ENCODE peak calls at places on chromosomes 13 and 19, in ten cellular contexts. T is coronary artery; O is SK-N-SH; L is BE2C; D is ovary; J is DMS 273 treated with DMSO at 0.1 percent for 48 hours; S is dorsolateral prefrontal cortex; Y is H9; H is fibroblast of lung; N is stimulated activated CD4-positive, alpha-beta T cell treated with anti-CD3 and anti-CD28 coated beads, Interleukin-1b, Interleukin-23, amount 100 ng/mL, for 24 hours. C is an unnamed sample.

GRCh38 chr13:109152941-109153340 is 523.5 kb downstream of the MYO16 start:
- DNase-seq in Y (no peak), L (no peak), O (no peak), J (no peak), T (no peak), N (no peak), H (peak), D (no peak), S (no peak), C (no peak)

GRCh38 chr13:72849571-72849970 is 67.6 kb downstream of the PIBF1 start:
- DNase-seq in L (no peak), J (no peak), S (no peak), N (no peak), T (no peak), O (no peak), H (peak), D (no peak), Y (no peak), C (no peak)

GRCh38 chr19:15717781-15718180 is 10.0 kb upstream of the OR10H2 start:
- DNase-seq in O (no peak), H (no peak), J (no peak), S (no peak), D (no peak), T (no peak), N (no peak), Y (no peak), L (no peak), C (no peak)

GRCh38 chr19:50427997-50428425 is 4.7 kb upstream of the MYBPC2 start:
- DNase-seq in J (no peak), S (peak), T (peak), H (peak), D (peak), N (no peak), Y (peak), L (no peak), O (no peak), C (no peak)

GRCh38 chr19:19465436-19466070 is 49.8 kb downstream of the TSSK6 start:
- DNase-seq in N (no peak), S (no peak), Y (no peak), D (no peak), T (no peak), H (no peak), O (no peak), J (no peak), L (no peak), C (no peak)

GRCh38 chr13:48446454-48446853 is 33.5 kb upstream of the LPAR6 start:
- DNase-seq in H (peak), D (no peak), J (no peak), S (no peak), Y (no peak), O (no peak), L (no peak), T (no peak), N (no peak), C (no peak)

GRCh38 chr19:18478545-18479311 is 40.8 kb upstream of the ISYNA1 start:
- DNase-seq in T (no peak), O (peak), J (no peak), N (no peak), Y (no peak), S (no peak), D (peak), L (peak), H (peak), C (peak)

GRCh38 chr13:103056008-103056407 is 10.2 kb downstream of the SLC10A2 start:
- DNase-seq in O (no peak), Y (no peak), L (no peak), T (no peak), N (no peak), D (no peak), J (no peak), S (no peak), H (no peak), C (no peak)

GRCh38 chr13:27264181-27264580 is 6.4 kb upstream of the RASL11A start:
- DNase-seq in O (peak), D (peak), N (no peak), T (no peak), L (peak), H (peak), S (no peak), Y (no peak), J (no peak), C (no peak)

GRCh38 chr19:9673912-9674668 is 810 bp downstream of the ZNF562 start:
- DNase-seq in J (no peak), H (peak), N (no peak), T (no peak), O (no peak), D (no peak), L (no peak), Y (no peak), S (no peak), C (no peak)

GRCh38 chr13:113833111-113833830 is 30.6 kb downstream of the GAS6 start:
- DNase-seq in S (no peak), O (no peak), N (no peak), H (no peak), J (no peak), T (no peak), Y (no peak), D (no peak), L (no peak), C (no peak)

GRCh38 chr13:38686635-38687245 is at the start of gene FREM2:
- DNase-seq in T (no peak), H (peak), J (no peak), Y (peak), O (no peak), L (no peak), D (peak), S (no peak), N (no peak), C (peak)

GRCh38 chr19:38629568-38629967 is 10.6 kb downstream of the EIF3K start:
- DNase-seq in T (no peak), J (no peak), H (no peak), N (no peak), O (no peak), D (no peak), S (no peak), L (no peak), Y (no peak), C (no peak)

GRCh38 chr13:74066937-74067336 is 67.3 kb downstream of the KLF12 start:
- DNase-seq in H (peak), N (no peak), Y (no peak), S (no peak), J (no peak), O (no peak), T (no peak), L (no peak), D (no peak), C (no peak)

GRCh38 chr19:6674868-6675305 is 4.9 kb upstream of the TNFSF14 start:
- DNase-seq in L (no peak), H (peak), J (no peak), D (no peak), T (no peak), O (no peak), N (peak), S (no peak), Y (peak), C (peak)

GRCh38 chr19:29586401-29586800 is 19.7 kb upstream of the POP4 start:
- DNase-seq in J (no peak), N (no peak), D (no peak), S (no peak), L (no peak), Y (no peak), O (no peak), H (no peak), T (no peak), C (no peak)

GRCh38 chr19:11256189-11256588 is 6.1 kb downstream of the DOCK6 start:
- DNase-seq in J (no peak), Y (no peak), T (no peak), D (peak), H (no peak), S (no peak), L (no peak), N (no peak), O (peak), C (no peak)

GRCh38 chr19:11421607-11422098 is 2.5 kb upstream of the RGL3 start:
- DNase-seq in S (no peak), H (no peak), L (peak), Y (peak), N (no peak), O (peak), J (no peak), T (no peak), D (no peak), C (no peak)

GRCh38 chr13:29676941-29677452 is 81.5 kb upstream of the SLC7A1 start:
- DNase-seq in H (peak), N (no peak), D (no peak), S (no peak), J (no peak), T (no peak), Y (no peak), O (no peak), L (no peak), C (no peak)

C was measured in HTR-8/SVneo.